ENCODE peak calls at places on chromosomes 7 and 10, in eight cellular contexts. F is endothelial cell, A is heart left ventricle, L is H1, Q is astrocyte of the spinal cord, U is HFFc6, I is heart right ventricle, B is A673. D is an unnamed sample.

GRCh38 chr7:96538632-96539031 is 171.0 kb downstream of the SEM1 start:
- DNase-seq in Q (no peak), U (no peak), F (no peak), I (no peak), A (no peak), B (no peak), L (no peak), D (no peak)

GRCh38 chr10:31099664-31100063 is 68.0 kb upstream of the ZNF438 start:
- DNase-seq in L (peak), A (no peak), B (no peak), F (no peak), U (no peak), Q (peak), I (no peak), D (peak)

GRCh38 chr10:33334839-33335549 is 527 bp upstream of the NRP1 start:
- DNase-seq in I (peak), U (peak), B (peak), F (peak), A (peak), L (no peak), Q (peak), D (peak)

GRCh38 chr7:100489824-100490223 is 6.1 kb downstream of the NYAP1 start:
- DNase-seq in Q (peak), I (no peak), L (peak), B (peak), U (peak), A (peak), F (peak), D (peak)

GRCh38 chr10:29703276-29703675 is 68.5 kb upstream of the SVIL start:
- DNase-seq in Q (no peak), F (no peak), U (no peak), L (no peak), I (no peak), B (peak), A (peak), D (no peak)

GRCh38 chr10:128025437-128025836 is 100.8 kb downstream of the MKI67 start:
- DNase-seq in B (no peak), A (no peak), I (no peak), F (no peak), Q (no peak), U (no peak), L (no peak), D (no peak)

GRCh38 chr10:86668297-86669165 is at the start of gene LDB3:
- DNase-seq in Q (peak), B (peak), A (peak), F (no peak), I (peak), U (peak), L (no peak), D (no peak)

GRCh38 chr7:137169282-137169698 is 174.2 kb downstream of the PTN start:
- DNase-seq in A (peak), B (peak), Q (peak), U (peak), F (peak), L (peak), I (peak), D (peak)

GRCh38 chr7:77697535-77697831 is 1.2 kb downstream of the RSBN1L start:
- DNase-seq in B (no peak), F (no peak), Q (no peak), L (no peak), I (peak), U (no peak), A (peak), D (no peak)

GRCh38 chr10:14385591-14386201 is 55.0 kb upstream of the FRMD4A start:
- DNase-seq in F (no peak), B (peak), U (peak), Q (no peak), I (no peak), A (no peak), L (no peak), D (no peak)

GRCh38 chr10:3532644-3533043 is 252.4 kb downstream of the KLF6 start:
- DNase-seq in F (no peak), A (no peak), L (no peak), Q (peak), U (no peak), B (no peak), I (no peak), D (no peak)

GRCh38 chr10:73889014-73889413 is 14.7 kb upstream of the CAMK2G start:
- DNase-seq in F (no peak), A (peak), B (peak), I (peak), U (no peak), Q (peak), L (no peak), D (peak)

GRCh38 chr10:95906675-95907453 is 911 bp upstream of the CC2D2B start:
- DNase-seq in B (peak), U (peak), A (peak), F (peak), Q (peak), I (peak), L (no peak), D (peak)

GRCh38 chr10:4344544-4344994 is 481.4 kb upstream of the AKR1E2 start:
- DNase-seq in F (no peak), B (peak), U (peak), Q (peak), A (peak), I (peak), L (peak), D (peak)

GRCh38 chr7:141203177-141203576 is 129.3 kb downstream of the TMEM178B start:
- DNase-seq in B (no peak), Q (no peak), L (no peak), F (no peak), U (no peak), I (no peak), A (no peak), D (no peak)

GRCh38 chr10:115710136-115710535 is 562.9 kb downstream of the GFRA1 start:
- DNase-seq in L (no peak), B (no peak), F (no peak), A (no peak), U (no peak), I (no peak), Q (no peak), D (no peak)

GRCh38 chr10:5654218-5654755 is 12.1 kb downstream of the ASB13 start:
- DNase-seq in Q (no peak), B (no peak), L (no peak), U (no peak), F (no peak), I (no peak), A (no peak), D (no peak)

GRCh38 chr10:101063162-101063525 is 1.4 kb downstream of the KAZALD1 start:
- DNase-seq in L (no peak), B (peak), F (peak), A (no peak), U (no peak), I (no peak), Q (no peak), D (peak)

GRCh38 chr10:13917791-13918190 is 331.0 kb downstream of the PRPF18 start:
- DNase-seq in F (no peak), I (no peak), U (no peak), Q (no peak), B (no peak), L (no peak), A (no peak), D (no peak)

GRCh38 chr7:6271091-6271658 is 1.2 kb downstream of the CYTH3 start:
- DNase-seq in U (peak), I (peak), L (no peak), Q (peak), B (peak), A (peak), F (peak), D (peak)

DNA sequence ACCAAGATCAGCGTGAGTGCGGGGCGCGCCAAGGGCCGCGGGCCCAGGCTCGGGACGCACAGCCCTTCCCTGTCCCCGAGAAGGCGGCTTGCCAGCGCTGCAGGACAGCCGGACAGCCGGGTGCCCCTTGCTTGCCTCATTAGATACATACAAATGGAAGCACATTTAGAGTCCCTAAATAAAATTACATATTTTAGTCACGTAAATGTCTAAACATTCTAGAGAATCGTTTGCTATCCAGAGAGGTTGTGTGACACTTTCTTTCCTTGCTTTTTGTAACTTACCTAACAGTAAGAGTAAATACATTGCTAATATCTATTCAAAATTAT is 4.8 kb downstream of the VSTM2A start:
- DNase-seq in U (no peak), L (no peak), F (no peak), B (no peak), I (no peak), A (no peak), Q (no peak), D (no peak)
- TF ChIP-seq CTCF in U (no peak), L (no peak), F (no peak), B (no peak), I (no peak), A (no peak), Q (no peak), D (no peak)

DNA sequence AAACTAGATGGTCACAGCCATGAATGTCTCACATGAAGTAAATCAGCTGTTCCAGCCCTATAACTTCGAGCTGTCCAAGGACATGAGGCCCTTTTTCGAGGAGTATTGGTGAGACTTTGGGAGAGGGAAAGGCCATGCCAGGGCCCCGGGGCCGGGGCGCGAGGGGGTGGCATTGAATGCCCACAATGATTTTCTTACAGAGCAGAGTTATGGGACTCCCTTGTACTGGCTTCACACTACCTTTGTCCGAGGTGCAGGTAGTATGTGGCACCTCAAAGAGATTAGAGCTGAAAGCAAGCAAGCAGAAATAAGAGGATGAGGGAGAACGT is 407 bp downstream of the ELOVL3 start:
- DNase-seq in A (no peak), I (no peak), Q (no peak), L (no peak), F (no peak), U (no peak), B (no peak), D (no peak)
- TF ChIP-seq CTCF in A (no peak), I (no peak), Q (no peak), L (no peak), F (no peak), U (no peak), B (no peak), D (no peak)

GRCh38 chr10:77763453-77764430 is 126.1 kb upstream of the KCNMA1 start:
- DNase-seq in U (no peak), A (no peak), Q (no peak), B (no peak), I (no peak), F (no peak), L (no peak), D (no peak)
- TF ChIP-seq CTCF in U (peak), A (no peak), Q (peak), B (no peak), I (no peak), F (no peak), L (no peak), D (no peak)

GRCh38 chr10:114083040-114083439 is 39.4 kb downstream of the ADRB1 start:
- DNase-seq in L (no peak), F (no peak), B (no peak), I (no peak), Q (no peak), A (no peak), U (no peak), D (peak)

GRCh38 chr10:114081911-114082583 is 38.4 kb downstream of the ADRB1 start:
- DNase-seq in F (no peak), U (no peak), A (no peak), I (no peak), Q (no peak), B (no peak), L (no peak), D (no peak)

GRCh38 chr10:114084225-114084624 is 40.6 kb downstream of the ADRB1 start:
- DNase-seq in L (no peak), I (no peak), A (no peak), Q (no peak), U (no peak), F (no peak), B (no peak), D (peak)

GRCh38 chr10:114087655-114088054 is 44.0 kb downstream of the ADRB1 start:
- DNase-seq in I (no peak), F (no peak), L (no peak), A (no peak), B (no peak), U (no peak), Q (no peak), D (no peak)

DNA sequence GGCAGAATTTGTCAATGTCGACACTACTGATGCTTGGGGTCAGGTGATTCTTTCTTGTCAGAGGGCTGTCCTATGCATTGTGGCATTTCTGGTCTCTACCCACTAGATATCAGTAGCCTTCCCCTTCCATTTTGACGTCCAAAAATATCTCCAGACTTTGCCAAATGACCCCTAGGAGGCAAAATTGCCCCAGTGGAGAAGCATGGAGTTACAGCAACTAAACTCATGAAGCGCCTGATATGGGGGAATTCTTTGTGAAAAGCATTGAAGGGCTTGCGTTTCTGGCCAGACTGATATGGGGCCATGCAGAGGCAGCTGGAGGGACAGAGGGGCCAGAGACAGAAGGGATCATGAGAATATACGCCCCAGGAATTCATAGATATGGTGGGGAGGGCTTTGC is 43.6 kb downstream of the ADRB1 start:
- DNase-seq in A (no peak), I (no peak), F (no peak), U (no peak), L (no peak), Q (no peak), B (no peak), D (no peak)
- TF ChIP-seq CTCF in A (no peak), I (no peak), F (peak), U (peak), L (peak), Q (no peak), B (peak), D (no peak)

GRCh38 chr7:33395340-33395739 is 266.0 kb downstream of the BBS9 start:
- DNase-seq in L (no peak), Q (no peak), I (no peak), A (no peak), F (no peak), U (no peak), B (no peak), D (no peak)

GRCh38 chr7:33393770-33394169 is 264.4 kb downstream of the BBS9 start:
- DNase-seq in B (no peak), Q (no peak), I (no peak), L (no peak), F (no peak), A (no peak), U (no peak), D (no peak)

GRCh38 chr7:33400214-33400538 is 270.8 kb downstream of the BBS9 start:
- DNase-seq in F (no peak), A (no peak), Q (no peak), B (no peak), L (no peak), U (no peak), I (no peak), D (no peak)

DNA sequence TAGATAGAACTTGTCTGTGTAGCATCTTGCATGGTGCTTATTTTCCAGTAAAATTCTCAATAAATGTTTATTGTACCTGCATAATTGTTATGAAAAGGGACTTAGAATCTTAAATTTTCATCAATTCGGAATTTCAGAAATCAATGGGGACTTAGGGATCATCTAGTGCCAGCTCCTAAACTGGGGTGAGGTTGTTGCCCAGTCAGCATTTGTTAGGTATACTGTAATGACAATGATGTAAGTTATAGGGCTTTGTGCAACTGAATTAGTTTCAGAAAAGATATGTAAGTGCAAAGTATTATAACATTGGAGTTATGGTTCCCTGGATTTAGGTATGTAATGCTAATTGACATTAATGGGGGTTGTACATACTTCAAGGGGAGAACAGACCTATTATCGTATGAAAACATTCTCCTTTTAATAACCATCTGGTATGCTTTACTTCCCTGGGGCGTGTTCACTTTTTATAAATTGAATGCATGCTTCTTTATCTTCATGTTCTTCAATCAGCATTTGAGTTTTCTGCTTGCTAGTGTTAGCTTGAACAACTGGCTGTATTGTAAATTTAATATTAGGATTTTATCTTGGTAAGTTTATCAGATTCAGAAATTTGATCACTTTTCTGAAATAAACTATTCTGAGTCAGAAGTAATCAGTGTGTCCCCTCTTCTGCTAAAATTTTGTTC is 270.3 kb downstream of the BBS9 start:
- DNase-seq in L (no peak), A (no peak), Q (no peak), F (no peak), I (no peak), B (no peak), U (no peak), D (no peak)
- TF ChIP-seq CTCF in L (no peak), A (no peak), Q (no peak), F (no peak), I (no peak), B (no peak), U (no peak), D (no peak)

DNA sequence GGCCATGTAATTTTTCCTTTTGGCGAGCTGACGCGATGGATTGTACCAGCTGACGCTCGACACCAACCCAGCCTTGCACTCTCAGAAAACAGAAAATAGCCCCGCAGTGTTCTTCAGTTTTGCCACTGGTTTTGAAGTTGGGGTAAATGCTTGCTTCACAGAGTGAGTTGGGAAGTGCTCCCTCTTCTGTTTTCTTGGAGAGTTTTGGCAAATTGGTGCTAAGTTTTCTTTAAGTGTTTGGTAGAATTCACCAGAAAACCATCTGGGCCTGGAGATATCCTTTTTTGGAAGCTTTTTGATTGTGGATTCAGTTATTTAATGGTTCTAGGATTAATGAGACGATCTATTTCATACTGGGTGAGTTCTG is 252.8 kb downstream of the ELFN1 start:
- DNase-seq in I (no peak), B (no peak), A (no peak), F (no peak), U (peak), L (no peak), Q (no peak), D (no peak)
- TF ChIP-seq CTCF in I (no peak), B (peak), A (no peak), F (no peak), U (peak), L (peak), Q (no peak), D (no peak)

DNA sequence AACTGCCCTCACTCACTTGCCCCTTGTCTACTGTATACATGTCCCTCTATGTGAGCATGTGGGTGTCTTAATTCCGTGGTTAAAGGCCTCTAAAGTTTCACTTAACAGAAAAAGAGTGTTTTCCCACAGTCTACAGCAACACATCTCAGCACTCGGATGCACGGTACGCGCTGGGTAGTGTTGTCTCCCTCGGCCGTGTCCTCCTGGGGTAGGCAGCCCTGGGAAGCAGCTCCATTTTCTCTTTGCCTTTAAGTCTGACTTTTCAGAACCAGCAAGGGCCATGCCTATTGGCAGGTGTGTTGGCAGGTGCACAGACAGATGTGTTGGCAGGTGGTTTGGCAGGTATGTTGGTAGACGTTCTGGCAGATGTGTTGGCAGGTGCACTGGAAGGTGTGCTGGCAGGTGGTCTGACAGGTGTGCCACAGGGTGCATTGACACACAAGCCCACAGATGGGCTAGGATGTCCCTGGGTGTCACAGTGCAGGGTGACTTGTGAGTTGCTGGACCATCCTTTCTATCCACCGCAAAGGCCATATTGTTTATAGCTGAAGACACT is 297.1 kb downstream of the TNS3 start:
- DNase-seq in Q (no peak), B (no peak), U (no peak), L (no peak), I (no peak), A (no peak), F (no peak), D (no peak)
- TF ChIP-seq CTCF in Q (no peak), B (no peak), U (no peak), L (no peak), I (no peak), A (no peak), F (no peak), D (no peak)

DNA sequence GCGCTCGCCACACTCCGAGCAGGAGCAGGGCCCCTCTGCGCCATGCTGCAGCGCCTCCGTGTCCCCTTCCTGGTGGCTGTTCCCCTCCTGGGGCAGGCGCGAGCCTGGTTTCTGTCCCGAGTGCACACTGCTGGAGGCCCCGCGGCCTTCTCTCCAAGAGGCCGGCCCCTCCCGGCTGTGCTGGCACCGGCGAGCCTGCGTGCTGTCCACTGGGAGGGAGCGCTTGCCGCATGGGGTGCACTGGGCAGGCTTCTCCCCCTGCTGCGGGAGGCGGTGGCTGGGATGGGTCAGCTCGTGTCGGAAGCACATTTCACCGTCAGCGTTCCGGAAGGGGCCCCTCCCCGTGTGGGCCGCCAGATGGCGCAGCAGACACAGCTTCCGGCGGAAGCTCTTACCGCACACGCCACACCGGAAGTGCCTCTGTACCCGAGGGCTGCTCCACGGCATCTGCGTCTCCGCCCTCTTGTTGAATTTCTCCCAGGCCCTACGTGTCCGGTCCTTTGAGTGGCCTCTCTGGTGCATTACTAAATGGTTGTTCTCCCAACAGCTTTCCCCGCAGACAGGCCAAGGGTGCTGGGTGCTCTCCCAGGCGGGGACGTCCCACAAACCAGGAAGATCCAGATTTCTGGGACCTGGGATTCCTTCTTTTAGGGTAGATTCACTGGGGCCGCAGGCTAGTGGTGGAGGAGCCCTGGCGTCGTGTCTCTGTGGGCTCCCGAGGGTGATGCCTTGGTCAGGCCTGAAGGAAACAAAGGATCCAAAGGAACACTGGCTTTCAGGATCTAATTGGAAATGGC is 18.7 kb downstream of the ZNF786 start:
- DNase-seq in F (peak), L (peak), I (no peak), B (no peak), A (peak), U (no peak), Q (no peak), D (peak)
- TF ChIP-seq CTCF in F (peak), L (peak), I (no peak), B (peak), A (peak), U (peak), Q (peak), D (no peak)